ENCODE peak calls at places on chromosomes 7 and 10, in six cellular contexts. E, G, P, I, C and N are unnamed samples. For H3K9me3, the result is how much of the 10 kb centered on the place peaks cover.

GRCh38 chr10:22605168-22605567 is 109.2 kb downstream of the PIP4K2A start:
- DNase-seq in E (no peak), G (no peak), P (no peak), I (no peak), C (no peak), N (no peak)

GRCh38 chr10:4519691-4520402 is 306.2 kb upstream of the AKR1E2 start:
- DNase-seq in E (no peak), G (no peak), P (no peak), I (no peak), C (no peak), N (no peak)

GRCh38 chr10:33453081-33453850 is 118.8 kb upstream of the NRP1 start:
- DNase-seq in E (no peak), G (no peak), P (no peak), I (no peak), C (no peak), N (no peak)

GRCh38 chr7:38704041-38704547 is 72.9 kb upstream of the AMPH start:
- DNase-seq in E (no peak), G (no peak), P (no peak), I (no peak), C (no peak), N (no peak)

GRCh38 chr7:79652619-79653018 is 199.2 kb upstream of the MAGI2 start:
- DNase-seq in E (no peak), G (no peak), P (no peak), I (no peak), C (no peak), N (no peak)

GRCh38 chr7:116569737-116570136 is 44.9 kb downstream of the CAV1 start:
- DNase-seq in E (no peak), G (no peak), P (no peak), I (no peak), C (no peak), N (no peak)

GRCh38 chr10:76141376-76141775 is 710.0 kb downstream of the LRMDA start:
- DNase-seq in E (no peak), G (no peak), P (no peak), I (no peak), C (no peak), N (no peak)

GRCh38 chr7:102008535-102009262 is 191.3 kb downstream of the CUX1 start:
- DNase-seq in E (no peak), G (no peak), P (no peak), I (no peak), C (peak), N (no peak)

GRCh38 chr10:62083868-62084267 is 182.4 kb downstream of the ARID5B start:
- DNase-seq in E (peak), G (no peak), P (no peak), I (no peak), C (peak), N (no peak)

GRCh38 chr10:91194497-91195179 is 25.8 kb upstream of the PCGF5 start:
- DNase-seq in E (no peak), G (no peak), P (no peak), I (no peak), C (no peak), N (no peak)

GRCh38 chr7:129958643-129959479 is 6.1 kb upstream of the UBE2H start:
- DNase-seq in E (peak), G (peak), P (no peak), I (peak), C (peak), N (no peak)

GRCh38 chr10:100508691-100509150 is 10.9 kb downstream of the SEC31B start:
- DNase-seq in E (peak), G (peak), P (no peak), I (peak), C (no peak), N (no peak)

GRCh38 chr7:49400891-49401550 is 372.4 kb upstream of the VWC2 start:
- DNase-seq in E (no peak), G (no peak), P (no peak), I (no peak), C (no peak), N (no peak)

GRCh38 chr10:987635-987905 is 664 bp upstream of the GTPBP4 start:
- DNase-seq in E (peak), G (no peak), P (no peak), I (no peak), C (no peak), N (no peak)

GRCh38 chr10:117007080-117007479 is 2.1 kb upstream of the SHTN1 start:
- DNase-seq in E (peak), G (peak), P (no peak), I (peak), C (no peak), N (no peak)

GRCh38 chr10:118002581-118002980 is 44.2 kb downstream of the RAB11FIP2 start:
- DNase-seq in E (no peak), G (no peak), P (no peak), I (peak), C (no peak), N (no peak)

GRCh38 chr7:36278767-36279171 is 110.9 kb upstream of the ANLN start:
- DNase-seq in E (no peak), G (no peak), P (no peak), I (no peak), C (no peak), N (no peak)

GRCh38 chr7:37390149-37390548 is 58.5 kb downstream of the ELMO1 start:
- DNase-seq in E (no peak), G (no peak), P (no peak), I (no peak), C (no peak), N (peak)

GRCh38 chr7:47227762-47228177 is 354.1 kb downstream of the TNS3 start:
- DNase-seq in E (no peak), G (no peak), P (no peak), I (peak), C (peak), N (no peak)

GRCh38 chr10:119221666-119222065 is 14.3 kb downstream of the GRK5 start:
- DNase-seq in E (no peak), G (no peak), P (no peak), I (no peak), C (no peak), N (no peak)

GRCh38 chr10:33334170-33334838 is at the start of gene NRP1:
- DNase-seq in E (peak), G (no peak), P (no peak), I (no peak), C (peak), N (peak)

GRCh38 chr7:45968312-45968711 is 47.2 kb upstream of the IGFBP3 start:
- DNase-seq in E (no peak), G (no peak), P (no peak), I (no peak), C (no peak), N (no peak)

GRCh38 chr10:23186697-23187096 is 5.4 kb upstream of the PTF1A start:
- DNase-seq in E (peak), G (peak), P (no peak), I (no peak), C (no peak), N (no peak)

GRCh38 chr7:7771452-7771851 is 53.0 kb upstream of the RPA3 start:
- DNase-seq in E (no peak), G (no peak), P (no peak), I (no peak), C (no peak), N (no peak)

DNA sequence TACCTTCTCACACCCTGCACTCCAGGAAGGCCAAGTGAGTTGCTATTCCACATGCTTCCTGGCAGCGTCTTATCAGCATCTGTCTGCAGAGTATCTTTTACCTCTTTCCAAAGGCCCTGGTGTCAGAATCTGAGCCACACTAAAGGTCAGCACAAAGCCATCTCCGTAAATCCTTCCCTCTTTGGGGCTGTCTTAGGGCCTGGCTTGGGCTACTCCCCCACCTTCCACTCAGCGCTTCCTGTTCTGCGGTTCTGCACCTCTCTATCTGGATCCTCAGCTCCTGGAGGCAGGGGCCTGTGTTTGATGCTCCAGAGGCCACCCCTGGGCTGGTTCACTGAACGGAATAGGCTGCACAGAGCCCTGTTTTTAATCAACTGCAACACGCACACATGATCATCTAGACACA is 334.8 kb upstream of the GALNT17 start:
- DNase-seq in E (no peak), G (no peak), P (peak), I (no peak), C (no peak), N (no peak)
- TF ChIP-seq POLR2AphosphoS5 in E (no peak), G (no peak), P (peak), I (no peak), C (no peak), N (no peak)

GRCh38 chr10:38112159-38112558 is 18.0 kb downstream of the ZNF37A start:
- DNase-seq in E (no peak), G (peak), P (no peak), I (no peak), C (no peak), N (no peak)
- H3K9me3 ChIP-seq in E (under half), G (under half), P (under half), I (under half), C (half or more), N (under half)

DNA sequence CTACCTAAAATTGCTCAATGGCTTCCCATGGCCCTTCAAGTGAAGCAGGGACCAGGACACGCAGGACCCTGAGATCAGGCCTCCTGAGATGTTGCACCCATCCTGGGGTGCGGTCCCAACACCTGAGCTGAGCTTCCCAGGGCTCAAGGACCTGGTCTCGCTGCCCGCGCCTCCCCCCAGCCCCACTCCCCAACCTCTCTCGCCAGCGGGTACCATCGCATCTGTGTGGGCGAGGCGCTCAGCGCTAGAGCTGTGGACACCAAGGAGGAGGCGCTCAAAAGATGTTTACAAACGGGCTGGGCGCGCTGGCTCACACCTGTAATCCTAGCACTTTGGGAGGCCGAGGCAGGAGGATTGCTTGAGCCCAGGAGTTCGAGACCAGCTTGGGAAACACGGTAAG is 7.4 kb upstream of the CRYGN start:
- DNase-seq in E (no peak), G (no peak), P (no peak), I (no peak), C (no peak), N (peak)
- TF ChIP-seq POLR2AphosphoS5 in E (no peak), G (no peak), P (no peak), I (no peak), C (no peak), N (no peak)

GRCh38 chr7:158053516-158053915 is 534.1 kb downstream of the PTPRN2 start:
- DNase-seq in E (no peak), G (no peak), P (no peak), I (no peak), C (no peak), N (peak)

GRCh38 chr7:158049271-158049670 is 538.4 kb downstream of the PTPRN2 start:
- DNase-seq in E (no peak), G (no peak), P (no peak), I (no peak), C (no peak), N (peak)

GRCh38 chr7:158050441-158051371 is 536.9 kb downstream of the PTPRN2 start:
- DNase-seq in E (no peak), G (no peak), P (no peak), I (no peak), C (no peak), N (peak)

GRCh38 chr7:158052381-158053095 is 535.1 kb downstream of the PTPRN2 start:
- DNase-seq in E (no peak), G (no peak), P (no peak), I (no peak), C (no peak), N (peak)

DNA sequence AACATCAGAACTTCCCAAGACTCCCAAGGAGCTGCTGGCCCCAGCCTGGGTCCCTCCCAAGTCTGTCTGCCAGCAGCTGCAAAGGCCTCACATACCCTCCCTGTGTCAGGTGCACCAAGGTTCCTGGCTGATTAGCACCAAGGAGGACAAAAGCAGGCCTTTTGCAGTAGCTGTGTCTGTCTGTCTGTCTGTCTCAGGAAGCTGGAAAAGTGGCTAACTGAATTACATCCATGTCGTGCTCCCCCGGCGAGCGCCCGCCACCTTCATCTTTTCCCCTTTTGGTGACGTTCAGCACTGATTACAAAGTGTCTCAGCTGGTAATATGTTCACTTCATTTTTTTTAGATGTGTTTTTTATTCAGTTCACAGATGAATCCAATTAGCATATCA is 536.3 kb downstream of the PTPRN2 start:
- DNase-seq in E (no peak), G (no peak), P (no peak), I (no peak), C (no peak), N (no peak)
- H3K9me3 ChIP-seq in E (under half), G (under half), P (under half), I (under half), C (under half), N (under half)